ENCODE peak calls at places on chromosomes 4 and X, in seven cellular contexts. I, A, B, Q, L, G and V are unnamed samples.

GRCh38 chr4:7326693-7327340 is 107.9 kb downstream of the PSAPL1 start:
- DNase-seq in I (no peak), A (peak; percentile 68), B (no peak), Q (peak; percentile 21), L (no peak), G (no peak), V (no peak)

GRCh38 chr4:183403486-183403885 is 41.0 kb upstream of the CDKN2AIP start:
- DNase-seq in I (no peak), A (no peak), B (no peak), Q (no peak), L (no peak), G (no peak), V (no peak)

GRCh38 chr4:20773144-20773997 is 73.1 kb downstream of the PACRGL start:
- DNase-seq in I (peak; percentile 87), A (no peak), B (peak; percentile 54), Q (no peak), L (peak; percentile 15), G (no peak), V (peak; percentile 28)

GRCh38 chr4:8400641-8401325 is 39.7 kb downstream of the ACOX3 start:
- DNase-seq in I (no peak), A (no peak), B (no peak), Q (no peak), L (no peak), G (no peak), V (no peak)

GRCh38 chrX:19670854-19671620 is 155.7 kb upstream of the MAP3K15 start:
- DNase-seq in I (peak; percentile 50), A (peak; percentile 70), B (peak; percentile 79), Q (peak; percentile 42), L (peak; percentile 15), G (no peak), V (no peak)

GRCh38 chr4:110663738-110664444 is 41.0 kb upstream of the PITX2 start:
- DNase-seq in I (no peak), A (no peak), B (peak; percentile 75), Q (no peak), L (no peak), G (no peak), V (no peak)

GRCh38 chrX:39854772-39855747 is 242.7 kb downstream of the BCOR start:
- DNase-seq in I (no peak), A (no peak), B (no peak), Q (no peak), L (no peak), G (peak; percentile 85), V (no peak)

GRCh38 chrX:46325312-46325877 is 219.8 kb downstream of the ZNF674 start:
- DNase-seq in I (peak; percentile 44), A (peak; percentile 75), B (peak; percentile 52), Q (no peak), L (no peak), G (no peak), V (no peak)

GRCh38 chr4:72394264-72394663 is 174.8 kb downstream of the ADAMTS3 start:
- DNase-seq in I (no peak), A (no peak), B (peak; percentile 19), Q (no peak), L (no peak), G (no peak), V (no peak)
- H3K4me3 ChIP-seq in I (no peak overlapping the region), A (no peak overlapping the region), B (no peak overlapping the region), Q (no peak overlapping the region), L (no peak overlapping the region), G (no peak overlapping the region), V (no peak overlapping the region)

DNA sequence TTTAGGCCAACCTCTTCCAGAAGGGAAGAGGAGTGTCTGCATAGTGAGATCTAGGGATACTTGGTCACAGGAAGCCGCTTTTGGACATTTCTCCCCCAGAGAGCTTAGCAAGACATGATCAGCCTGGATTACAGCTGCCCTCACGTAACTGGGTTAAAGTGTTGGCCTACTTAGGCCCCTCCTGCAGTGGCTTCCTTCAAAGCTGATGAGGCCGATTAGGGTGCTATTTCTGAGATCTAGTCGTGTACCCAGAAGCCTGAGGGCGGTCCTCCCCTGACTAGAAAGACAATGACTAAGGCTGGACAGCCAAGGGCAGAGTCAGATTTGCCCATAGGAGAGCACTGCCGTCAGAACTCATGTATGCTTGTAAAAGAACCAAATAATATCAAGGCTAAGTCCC is 135.0 kb downstream of the AMMECR1 start:
- DNase-seq in I (no peak), A (no peak), B (no peak), Q (no peak), L (no peak), G (no peak), V (no peak)
- TF ChIP-seq CTCF in I (no peak), A (no peak), B (no peak), Q (no peak), L (no peak), G (no peak), V (no peak)

GRCh38 chr4:173532725-173533511 is 2.9 kb upstream of the HAND2 start:
- DNase-seq in I (no peak), A (no peak), B (no peak), Q (peak; percentile 30), L (no peak), G (no peak), V (no peak)
- H3K4me3 ChIP-seq in I (peak overlapping the region; percentile 70), A (no peak overlapping the region), B (no peak overlapping the region), Q (peak overlapping the region; percentile 75), L (no peak overlapping the region), G (no peak overlapping the region), V (no peak overlapping the region)

GRCh38 chr4:88702780-88703179 is 5.2 kb upstream of the NAP1L5 start:
- DNase-seq in I (no peak), A (no peak), B (peak; percentile 23), Q (no peak), L (no peak), G (no peak), V (no peak)

GRCh38 chr4:88705223-88705622 is 7.6 kb upstream of the NAP1L5 start:
- DNase-seq in I (no peak), A (no peak), B (no peak), Q (no peak), L (no peak), G (no peak), V (no peak)

GRCh38 chr4:88709989-88710388 is 12.4 kb upstream of the NAP1L5 start:
- DNase-seq in I (no peak), A (no peak), B (no peak), Q (no peak), L (no peak), G (no peak), V (no peak)

GRCh38 chr4:88705805-88706518 is 8.3 kb upstream of the NAP1L5 start:
- DNase-seq in I (no peak), A (no peak), B (peak; percentile 57), Q (no peak), L (no peak), G (no peak), V (no peak)

DNA sequence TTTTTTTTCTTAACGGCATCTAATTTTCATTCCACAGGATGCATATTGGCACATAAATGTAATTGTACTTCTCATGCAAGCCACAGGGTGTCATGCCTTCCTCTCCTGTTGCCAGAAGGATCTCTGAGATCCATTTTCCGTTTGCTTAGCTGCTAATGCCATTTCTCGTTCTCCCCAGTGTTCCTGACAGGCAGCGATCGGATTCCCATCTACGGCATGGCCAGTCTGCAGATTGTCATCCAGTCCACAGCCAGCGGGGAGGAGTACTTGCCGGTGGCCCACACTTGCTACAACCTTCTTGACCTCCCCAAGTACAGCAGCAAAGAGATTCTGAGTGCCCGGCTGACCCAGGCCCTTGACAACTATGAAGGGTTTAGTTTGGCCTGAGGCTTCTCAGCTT is 8.9 kb upstream of the NAP1L5 start:
- DNase-seq in I (peak; percentile 58), A (peak; percentile 66), B (peak; percentile 77), Q (no peak), L (no peak), G (no peak), V (no peak)
- TF ChIP-seq CTCF in I (peak; percentile 58), A (peak; percentile 84), B (peak; percentile 74), Q (peak; percentile 72), L (no peak), G (no peak), V (no peak)

GRCh38 chr4:19236473-19236872 is 1015.2 kb upstream of the SLIT2 start:
- DNase-seq in I (no peak), A (no peak), B (no peak), Q (no peak), L (no peak), G (no peak), V (no peak)
- H3K4me3 ChIP-seq in I (no peak overlapping the region), A (no peak overlapping the region), B (no peak overlapping the region), Q (no peak overlapping the region), L (no peak overlapping the region), G (no peak overlapping the region), V (no peak overlapping the region)

DNA sequence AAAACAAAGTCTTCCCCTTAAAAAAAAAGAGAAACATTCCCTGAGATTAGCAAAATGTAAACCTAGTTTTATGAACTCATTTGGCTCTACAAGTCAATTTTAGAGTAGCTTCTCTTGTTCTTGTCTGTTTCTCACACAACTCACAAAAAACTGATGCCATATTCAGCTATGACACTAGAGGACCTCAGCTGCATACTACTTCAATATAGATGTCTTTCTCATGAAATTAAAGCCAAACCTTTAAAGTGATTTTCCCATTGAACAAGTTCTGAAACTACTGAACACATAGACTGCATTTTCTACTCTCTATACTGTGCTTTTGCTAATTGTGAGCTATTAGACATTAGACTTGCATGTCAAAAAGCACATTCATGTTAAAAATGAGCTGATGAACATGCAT is 49.8 kb downstream of the TBCK start:
- DNase-seq in I (peak; percentile 61), A (no peak), B (peak; percentile 68), Q (no peak), L (no peak), G (no peak), V (no peak)
- TF ChIP-seq CTCF in I (peak; percentile 79), A (peak; percentile 57), B (peak; percentile 69), Q (peak; percentile 58), L (no peak), G (no peak), V (no peak)

GRCh38 chr4:186687263-186687662 is 36.4 kb downstream of the FAT1 start:
- DNase-seq in I (no peak), A (no peak), B (no peak), Q (no peak), L (no peak), G (no peak), V (no peak)

GRCh38 chr4:186685744-186686143 is 37.9 kb downstream of the FAT1 start:
- DNase-seq in I (peak; percentile 55), A (no peak), B (peak; percentile 92), Q (no peak), L (no peak), G (no peak), V (no peak)

GRCh38 chr4:186688150-186688943 is 35.3 kb downstream of the FAT1 start:
- DNase-seq in I (no peak), A (no peak), B (no peak), Q (no peak), L (no peak), G (no peak), V (no peak)

GRCh38 chr4:186691396-186691795 is 32.3 kb downstream of the FAT1 start:
- DNase-seq in I (no peak), A (no peak), B (no peak), Q (no peak), L (no peak), G (no peak), V (no peak)

DNA sequence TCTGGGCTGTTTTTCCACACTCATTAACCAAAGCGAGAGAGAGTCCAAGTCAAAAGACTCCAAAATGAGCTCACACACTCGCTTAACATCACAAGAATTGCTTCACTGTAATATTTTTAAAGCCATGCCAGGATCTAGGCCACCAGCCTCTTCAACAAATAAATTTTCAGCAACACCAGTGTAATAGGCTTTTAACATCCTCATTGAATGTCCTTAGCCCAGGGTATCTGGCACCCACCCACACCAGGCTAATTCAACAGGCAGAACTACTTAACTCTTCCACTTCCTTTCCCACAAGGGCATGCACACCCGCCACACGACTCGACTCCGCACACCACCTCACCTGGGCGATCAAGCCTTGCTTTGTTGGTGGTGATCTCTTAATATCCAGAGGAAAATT is 34.2 kb downstream of the FAT1 start:
- DNase-seq in I (no peak), A (no peak), B (no peak), Q (peak; percentile 41), L (no peak), G (no peak), V (no peak)
- H3K4me3 ChIP-seq in I (no peak overlapping the region), A (peak overlapping the region; percentile 9), B (no peak overlapping the region), Q (no peak overlapping the region), L (no peak overlapping the region), G (no peak overlapping the region), V (no peak overlapping the region)